ENCODE peak calls at places on chromosome 16, in six cellular contexts. M is brain microvascular endothelial cell, N is neuronal stem cell, C is left ventricle myocardium inferior, W is GM23338, Q is aorta. J is an unnamed sample.

GRCh38 chr16:88306860-88307545 is 75.8 kb upstream of the ZNF469 start:
- DNase-seq in N (no peak), W (no peak), C (peak; percentile 7), M (peak; percentile 96), Q (no peak), J (no peak)

GRCh38 chr16:70345840-70346239 is 863 bp upstream of the DDX19A start:
- DNase-seq in C (no peak), N (no peak), W (no peak), M (no peak), Q (no peak), J (no peak)

GRCh38 chr16:49061315-49061714 is 220.3 kb downstream of the CBLN1 start:
- DNase-seq in N (no peak), Q (no peak), W (no peak), C (peak; percentile 49), M (no peak), J (no peak)

GRCh38 chr16:84718-85452 is 6.9 kb downstream of the MPG start:
- DNase-seq in Q (peak; percentile 95), C (peak; percentile 55), M (peak; percentile 85), N (no peak), W (no peak), J (peak; percentile 87)

GRCh38 chr16:85923153-85924021 is 24.4 kb downstream of the IRF8 start:
- DNase-seq in M (peak; percentile 33), Q (no peak), N (no peak), W (no peak), C (no peak), J (no peak)

GRCh38 chr16:48592839-48593429 is 17.0 kb downstream of the N4BP1 start:
- DNase-seq in W (peak; percentile 66), M (no peak), C (no peak), N (no peak), Q (no peak), J (no peak)

GRCh38 chr16:8674413-8675022 is at the start of gene ABAT:
- DNase-seq in Q (peak; percentile 95), C (peak; percentile 88), W (peak; percentile 91), M (peak; percentile 65), N (peak; percentile 81), J (peak; percentile 98)

GRCh38 chr16:66070140-66070887 is 296.2 kb upstream of the CDH5 start:
- DNase-seq in M (no peak), Q (peak; percentile 50), N (no peak), W (no peak), C (peak; percentile 69), J (no peak)

GRCh38 chr16:68401871-68402747 is 46.2 kb downstream of the SMPD3 start:
- DNase-seq in M (peak; percentile 89), C (no peak), W (no peak), Q (no peak), N (no peak), J (peak; percentile 31)

GRCh38 chr16:14489460-14489859 is 140.6 kb downstream of the PARN start:
- DNase-seq in W (peak; percentile 79), Q (no peak), N (no peak), M (no peak), C (no peak), J (no peak)

GRCh38 chr16:47666434-47666833 is 205.3 kb downstream of the PHKB start:
- DNase-seq in Q (no peak), C (no peak), W (no peak), N (no peak), M (no peak), J (no peak)

GRCh38 chr16:61007694-61008093 is 1028.5 kb downstream of the CDH8 start:
- DNase-seq in C (no peak), N (no peak), W (no peak), M (no peak), Q (no peak), J (no peak)

GRCh38 chr16:14003119-14003570 is 68.0 kb upstream of the MRTFB start:
- DNase-seq in W (peak; percentile 83), C (peak; percentile 61), N (peak; percentile 73), M (peak; percentile 44), Q (peak; percentile 83), J (peak; percentile 72)

GRCh38 chr16:70375636-70376611 is 29.2 kb downstream of the DDX19A start:
- DNase-seq in C (no peak), N (no peak), Q (no peak), W (no peak), M (no peak), J (no peak)

GRCh38 chr16:87733190-87733589 is 32.6 kb downstream of the KLHDC4 start:
- DNase-seq in M (no peak), C (no peak), N (no peak), Q (no peak), W (no peak), J (no peak)

GRCh38 chr16:8620535-8620934 is 963 bp upstream of the METTL22 start:
- DNase-seq in C (no peak), Q (no peak), W (no peak), M (no peak), N (no peak), J (no peak)

GRCh38 chr16:29806641-29807425 is 504 bp downstream of the MAZ start:
- DNase-seq in N (no peak), C (peak; percentile 63), W (peak; percentile 76), M (no peak), Q (peak; percentile 81), J (peak; percentile 93)

GRCh38 chr16:19098173-19098572 is 15.6 kb upstream of the ITPRIPL2 start:
- DNase-seq in Q (no peak), M (no peak), C (no peak), N (no peak), W (no peak), J (no peak)

DNA sequence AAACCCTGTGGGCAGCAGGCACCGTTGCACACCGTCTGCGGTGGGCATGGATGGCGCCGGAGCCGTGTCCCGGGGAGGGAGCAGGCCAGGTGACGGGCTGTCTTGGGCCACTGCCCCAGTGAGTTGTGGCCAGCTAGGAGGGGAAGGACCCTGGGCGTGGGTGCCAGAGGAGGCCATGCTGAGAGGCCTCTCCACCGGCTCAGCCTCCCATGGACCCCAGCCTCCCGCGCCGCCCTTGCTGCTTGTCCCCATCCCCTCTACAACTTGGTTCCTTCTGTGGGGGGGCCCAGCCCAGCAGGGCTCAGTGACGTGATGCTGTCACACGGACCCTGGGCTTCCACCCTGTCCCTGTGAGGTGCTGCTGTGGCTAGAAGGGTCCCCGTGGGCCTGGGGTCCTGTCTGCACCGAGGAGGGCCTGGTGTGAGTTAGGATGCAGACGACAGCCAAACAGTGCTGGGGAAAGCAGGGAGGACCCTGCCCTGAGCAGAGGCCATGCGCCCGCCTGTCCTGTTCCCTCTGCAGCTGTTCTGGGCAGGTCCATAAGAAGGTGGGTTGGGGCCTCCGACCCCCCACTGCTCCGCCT is 11.3 kb downstream of the UBE2I start:
- DNase-seq in M (no peak), Q (no peak), N (no peak), W (no peak), C (no peak), J (no peak)
- H3K36me3 ChIP-seq in M (peaks cover 82% of the 10 kb centered on the region), Q (peaks cover 20% of the 10 kb centered on the region), N (peaks cover 95% of the 10 kb centered on the region), W (peaks cover 31% of the 10 kb centered on the region), C (peaks cover 97% of the 10 kb centered on the region), J (peaks cover 98% of the 10 kb centered on the region)

DNA sequence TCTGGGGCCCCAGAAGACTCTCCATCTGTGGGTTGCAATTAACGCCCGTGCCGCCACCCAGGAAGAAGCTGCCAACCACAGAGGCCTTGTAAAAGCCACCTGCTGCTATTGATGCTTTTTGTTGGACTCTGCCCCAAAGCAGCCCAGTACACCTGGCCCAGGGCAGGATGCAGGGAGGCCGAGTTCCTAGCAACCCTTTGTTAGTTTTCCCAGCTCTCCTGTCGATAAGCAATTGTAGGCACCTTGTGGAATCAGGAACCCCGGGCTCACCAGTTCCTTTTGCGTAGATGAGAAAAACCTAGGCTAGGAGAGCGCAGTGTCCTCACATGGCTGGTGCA is 103.3 kb downstream of the ABCC6 start:
- DNase-seq in W (no peak), N (no peak), Q (no peak), M (no peak), C (no peak), J (no peak)
- H3K36me3 ChIP-seq in W (peaks cover 49% of the 10 kb centered on the region), N (peaks cover 2% of the 10 kb centered on the region), Q (peaks cover 7% of the 10 kb centered on the region), M (peaks cover 49% of the 10 kb centered on the region), C (peaks cover 74% of the 10 kb centered on the region), J (peaks cover 72% of the 10 kb centered on the region)

DNA sequence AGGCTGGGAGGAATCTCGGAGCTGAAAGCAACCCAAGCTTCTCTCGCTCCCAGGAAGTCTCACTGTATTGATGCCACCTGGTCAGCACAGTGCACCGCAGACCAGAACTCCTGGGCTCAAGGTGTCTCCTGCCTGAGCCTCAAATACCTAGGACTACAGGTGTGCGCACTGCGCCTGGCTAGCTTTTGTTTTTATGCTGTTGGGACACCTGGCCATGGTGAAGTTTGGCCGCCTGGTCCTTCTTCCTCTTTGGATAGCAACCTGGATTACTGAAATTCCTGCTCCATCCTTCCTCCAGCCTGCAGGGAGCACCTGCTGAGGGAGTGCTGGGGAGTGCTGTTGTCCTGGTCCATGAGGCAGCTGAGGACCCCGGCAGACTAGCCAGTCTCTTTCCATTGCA is 56.6 kb downstream of the COTL1 start:
- DNase-seq in N (no peak), Q (no peak), M (no peak), C (no peak), W (peak; percentile 77), J (peak; percentile 61)
- H3K36me3 ChIP-seq in N (peaks cover 52% of the 10 kb centered on the region), Q (no peaks in the 10 kb centered on the region), M (peaks cover 44% of the 10 kb centered on the region), C (no peaks in the 10 kb centered on the region), W (no peaks in the 10 kb centered on the region), J (peaks cover 22% of the 10 kb centered on the region)

DNA sequence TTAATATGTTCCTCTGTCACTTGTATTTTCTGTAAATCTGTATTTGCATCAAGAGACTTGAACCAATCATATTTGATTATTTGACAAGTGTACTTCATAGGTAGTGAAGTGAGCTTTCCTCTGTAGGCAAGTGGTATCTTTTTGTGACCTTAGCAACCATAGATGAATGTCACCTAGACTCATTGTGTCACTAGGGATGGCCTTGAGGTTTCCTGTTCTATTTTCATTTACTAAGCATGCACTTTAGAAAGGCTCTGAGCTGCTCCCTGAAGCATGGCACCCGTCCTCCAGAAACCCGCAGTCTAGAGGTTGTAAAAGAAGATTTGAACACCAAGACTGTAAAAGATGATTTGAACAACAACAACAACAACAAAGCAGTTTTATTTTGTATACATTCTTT is 151.7 kb downstream of the PRKCB start:
- DNase-seq in N (no peak), C (no peak), W (no peak), M (no peak), Q (no peak), J (no peak)
- H3K36me3 ChIP-seq in N (no peaks in the 10 kb centered on the region), C (no peaks in the 10 kb centered on the region), W (no peaks in the 10 kb centered on the region), M (no peaks in the 10 kb centered on the region), Q (no peaks in the 10 kb centered on the region), J (no peaks in the 10 kb centered on the region)

J was measured in spleen.